ENCODE peak calls at places on chromosomes 4 and X, in eight cellular contexts. One of them, this sample, is unnamed.

GRCh38 chr4:2042207-2042946 is 16.8 kb upstream of the NAT8L start:
- DNase-seq in foreskin fibroblast: no peak
- DNase-seq in dorsolateral prefrontal cortex: no peak
- DNase-seq in AG10803: no peak
- DNase-seq in CD4-positive, alpha-beta T cell: peak
- DNase-seq in mesothelial cell of epicardium: no peak
- DNase-seq in cardiac fibroblast: no peak
- DNase-seq in AG09319: no peak
- DNase-seq in this sample: no peak

GRCh38 chr4:167088115-167088514 is 146.2 kb downstream of the SPOCK3 start:
- DNase-seq in dorsolateral prefrontal cortex: no peak
- DNase-seq in CD4-positive, alpha-beta T cell: no peak
- DNase-seq in mesothelial cell of epicardium: no peak
- DNase-seq in foreskin fibroblast: no peak
- DNase-seq in cardiac fibroblast: no peak
- DNase-seq in AG09319: no peak
- DNase-seq in AG10803: no peak
- DNase-seq in this sample: no peak

GRCh38 chr4:129342820-129343219 is 246.9 kb downstream of the C4orf33 start:
- DNase-seq in dorsolateral prefrontal cortex: no peak
- DNase-seq in mesothelial cell of epicardium: no peak
- DNase-seq in AG09319: peak
- DNase-seq in AG10803: peak
- DNase-seq in CD4-positive, alpha-beta T cell: no peak
- DNase-seq in foreskin fibroblast: peak
- DNase-seq in cardiac fibroblast: peak
- DNase-seq in this sample: no peak

GRCh38 chr4:1055721-1056590 is 44.5 kb downstream of the FGFRL1 start:
- DNase-seq in CD4-positive, alpha-beta T cell: peak
- DNase-seq in cardiac fibroblast: peak
- DNase-seq in dorsolateral prefrontal cortex: peak
- DNase-seq in AG09319: no peak
- DNase-seq in AG10803: peak
- DNase-seq in mesothelial cell of epicardium: no peak
- DNase-seq in foreskin fibroblast: peak
- DNase-seq in this sample: no peak

GRCh38 chrX:75547783-75548182 is 24.9 kb upstream of the ZDHHC15 start:
- DNase-seq in mesothelial cell of epicardium: no peak
- DNase-seq in cardiac fibroblast: no peak
- DNase-seq in CD4-positive, alpha-beta T cell: no peak
- DNase-seq in AG10803: peak
- DNase-seq in AG09319: no peak
- DNase-seq in foreskin fibroblast: no peak
- DNase-seq in dorsolateral prefrontal cortex: peak
- DNase-seq in this sample: no peak

GRCh38 chr4:41070516-41071281 is 143.6 kb downstream of the APBB2 start:
- DNase-seq in cardiac fibroblast: peak
- DNase-seq in dorsolateral prefrontal cortex: no peak
- DNase-seq in CD4-positive, alpha-beta T cell: no peak
- DNase-seq in foreskin fibroblast: no peak
- DNase-seq in AG10803: peak
- DNase-seq in mesothelial cell of epicardium: no peak
- DNase-seq in AG09319: no peak
- DNase-seq in this sample: no peak

GRCh38 chr4:16496501-16496900 is 270.2 kb upstream of the TAPT1 start:
- DNase-seq in mesothelial cell of epicardium: no peak
- DNase-seq in foreskin fibroblast: peak
- DNase-seq in dorsolateral prefrontal cortex: peak
- DNase-seq in AG09319: peak
- DNase-seq in CD4-positive, alpha-beta T cell: no peak
- DNase-seq in cardiac fibroblast: peak
- DNase-seq in AG10803: peak
- DNase-seq in this sample: no peak

GRCh38 chrX:118745570-118745969 is 18.2 kb downstream of the IL13RA1 start:
- DNase-seq in CD4-positive, alpha-beta T cell: no peak
- DNase-seq in mesothelial cell of epicardium: no peak
- DNase-seq in AG09319: no peak
- DNase-seq in AG10803: no peak
- DNase-seq in cardiac fibroblast: peak
- DNase-seq in dorsolateral prefrontal cortex: no peak
- DNase-seq in foreskin fibroblast: peak
- DNase-seq in this sample: no peak

GRCh38 chr4:140556372-140557085 is 12.2 kb downstream of the UCP1 start:
- DNase-seq in cardiac fibroblast: no peak
- DNase-seq in dorsolateral prefrontal cortex: no peak
- DNase-seq in mesothelial cell of epicardium: no peak
- DNase-seq in CD4-positive, alpha-beta T cell: no peak
- DNase-seq in AG10803: no peak
- DNase-seq in foreskin fibroblast: no peak
- DNase-seq in AG09319: no peak
- DNase-seq in this sample: no peak

GRCh38 chr4:75514949-75515612 is 808 bp downstream of the THAP6 start:
- DNase-seq in AG09319: no peak
- DNase-seq in foreskin fibroblast: no peak
- DNase-seq in AG10803: no peak
- DNase-seq in cardiac fibroblast: no peak
- DNase-seq in CD4-positive, alpha-beta T cell: no peak
- DNase-seq in dorsolateral prefrontal cortex: no peak
- DNase-seq in mesothelial cell of epicardium: no peak
- DNase-seq in this sample: no peak

GRCh38 chr4:112860731-112861377 is 188.6 kb upstream of the ANK2 start:
- DNase-seq in CD4-positive, alpha-beta T cell: no peak
- DNase-seq in foreskin fibroblast: no peak
- DNase-seq in dorsolateral prefrontal cortex: no peak
- DNase-seq in AG09319: no peak
- DNase-seq in AG10803: no peak
- DNase-seq in cardiac fibroblast: no peak
- DNase-seq in mesothelial cell of epicardium: no peak
- DNase-seq in this sample: no peak

GRCh38 chr4:153799708-153800074 is 10.8 kb upstream of the SFRP2 start:
- DNase-seq in AG09319: no peak
- DNase-seq in foreskin fibroblast: no peak
- DNase-seq in dorsolateral prefrontal cortex: no peak
- DNase-seq in cardiac fibroblast: no peak
- DNase-seq in AG10803: peak
- DNase-seq in mesothelial cell of epicardium: no peak
- DNase-seq in CD4-positive, alpha-beta T cell: no peak
- DNase-seq in this sample: no peak

GRCh38 chrX:74520291-74520690 is 94.1 kb downstream of the RLIM start:
- DNase-seq in dorsolateral prefrontal cortex: no peak
- DNase-seq in CD4-positive, alpha-beta T cell: no peak
- DNase-seq in mesothelial cell of epicardium: no peak
- DNase-seq in foreskin fibroblast: no peak
- DNase-seq in AG10803: no peak
- DNase-seq in cardiac fibroblast: no peak
- DNase-seq in AG09319: no peak
- DNase-seq in this sample: no peak

GRCh38 chr4:129446074-129446473 is 350.1 kb downstream of the C4orf33 start:
- DNase-seq in AG09319: no peak
- DNase-seq in foreskin fibroblast: no peak
- DNase-seq in cardiac fibroblast: peak
- DNase-seq in CD4-positive, alpha-beta T cell: no peak
- DNase-seq in AG10803: no peak
- DNase-seq in mesothelial cell of epicardium: no peak
- DNase-seq in dorsolateral prefrontal cortex: no peak
- DNase-seq in this sample: no peak

GRCh38 chrX:71871367-71871766 is 39.3 kb upstream of the NHSL2 start:
- DNase-seq in AG09319: no peak
- DNase-seq in foreskin fibroblast: no peak
- DNase-seq in dorsolateral prefrontal cortex: no peak
- DNase-seq in mesothelial cell of epicardium: no peak
- DNase-seq in AG10803: no peak
- DNase-seq in CD4-positive, alpha-beta T cell: no peak
- DNase-seq in cardiac fibroblast: peak
- DNase-seq in this sample: no peak

GRCh38 chr4:40850496-40850895 is 100.7 kb downstream of the NSUN7 start:
- DNase-seq in foreskin fibroblast: no peak
- DNase-seq in AG10803: peak
- DNase-seq in cardiac fibroblast: no peak
- DNase-seq in CD4-positive, alpha-beta T cell: no peak
- DNase-seq in dorsolateral prefrontal cortex: no peak
- DNase-seq in mesothelial cell of epicardium: no peak
- DNase-seq in AG09319: no peak
- DNase-seq in this sample: no peak

GRCh38 chr4:102642571-102643298 is 118.0 kb downstream of the MANBA start:
- DNase-seq in dorsolateral prefrontal cortex: no peak
- DNase-seq in mesothelial cell of epicardium: no peak
- DNase-seq in CD4-positive, alpha-beta T cell: no peak
- DNase-seq in AG09319: no peak
- DNase-seq in AG10803: peak
- DNase-seq in foreskin fibroblast: peak
- DNase-seq in cardiac fibroblast: peak
- DNase-seq in this sample: no peak

GRCh38 chr4:73721419-73721818 is 18.9 kb upstream of the CXCL8 start:
- DNase-seq in CD4-positive, alpha-beta T cell: no peak
- DNase-seq in foreskin fibroblast: peak
- DNase-seq in mesothelial cell of epicardium: no peak
- DNase-seq in cardiac fibroblast: peak
- DNase-seq in AG09319: no peak
- DNase-seq in AG10803: peak
- DNase-seq in dorsolateral prefrontal cortex: no peak
- DNase-seq in this sample: no peak

GRCh38 chr4:8191136-8191747 is 7.8 kb upstream of the SH3TC1 start:
- DNase-seq in CD4-positive, alpha-beta T cell: no peak
- DNase-seq in AG10803: peak
- DNase-seq in dorsolateral prefrontal cortex: peak
- DNase-seq in foreskin fibroblast: no peak
- DNase-seq in mesothelial cell of epicardium: no peak
- DNase-seq in cardiac fibroblast: peak
- DNase-seq in AG09319: no peak
- DNase-seq in this sample: no peak

GRCh38 chr4:165164257-165164656 is 43.1 kb upstream of the KLHL2 start:
- DNase-seq in dorsolateral prefrontal cortex: no peak
- DNase-seq in CD4-positive, alpha-beta T cell: no peak
- DNase-seq in AG09319: no peak
- DNase-seq in AG10803: no peak
- DNase-seq in foreskin fibroblast: no peak
- DNase-seq in cardiac fibroblast: no peak
- DNase-seq in mesothelial cell of epicardium: no peak
- DNase-seq in this sample: no peak

GRCh38 chrX:3425031-3425430 is 78.6 kb upstream of the MXRA5 start:
- DNase-seq in foreskin fibroblast: no peak
- DNase-seq in AG10803: no peak
- DNase-seq in dorsolateral prefrontal cortex: no peak
- DNase-seq in AG09319: no peak
- DNase-seq in cardiac fibroblast: no peak
- DNase-seq in CD4-positive, alpha-beta T cell: no peak
- DNase-seq in mesothelial cell of epicardium: no peak
- DNase-seq in this sample: no peak

GRCh38 chr4:14167876-14168510 is 540.5 kb upstream of the BOD1L1 start:
- DNase-seq in CD4-positive, alpha-beta T cell: no peak
- DNase-seq in foreskin fibroblast: no peak
- DNase-seq in AG09319: no peak
- DNase-seq in mesothelial cell of epicardium: no peak
- DNase-seq in dorsolateral prefrontal cortex: no peak
- DNase-seq in AG10803: no peak
- DNase-seq in cardiac fibroblast: peak
- DNase-seq in this sample: no peak

GRCh38 chr4:185512516-185512915 is 22.8 kb downstream of the PDLIM3 start:
- DNase-seq in mesothelial cell of epicardium: no peak
- DNase-seq in dorsolateral prefrontal cortex: no peak
- DNase-seq in foreskin fibroblast: peak
- DNase-seq in AG09319: no peak
- DNase-seq in AG10803: peak
- DNase-seq in cardiac fibroblast: peak
- DNase-seq in CD4-positive, alpha-beta T cell: no peak
- DNase-seq in this sample: no peak

GRCh38 chr4:52575406-52575805 is 83.7 kb downstream of the USP46 start:
- DNase-seq in foreskin fibroblast: no peak
- DNase-seq in AG10803: no peak
- DNase-seq in AG09319: no peak
- DNase-seq in cardiac fibroblast: no peak
- DNase-seq in mesothelial cell of epicardium: no peak
- DNase-seq in dorsolateral prefrontal cortex: no peak
- DNase-seq in CD4-positive, alpha-beta T cell: no peak
- DNase-seq in this sample: no peak
- TF ChIP-seq CTCF in foreskin fibroblast: no peak
- TF ChIP-seq CTCF in AG10803: no peak
- TF ChIP-seq CTCF in AG09319: no peak
- TF ChIP-seq CTCF in cardiac fibroblast: no peak
- TF ChIP-seq CTCF in mesothelial cell of epicardium: no peak
- TF ChIP-seq CTCF in dorsolateral prefrontal cortex: no peak
- TF ChIP-seq CTCF in CD4-positive, alpha-beta T cell: no peak
- TF ChIP-seq CTCF in this sample: no peak

GRCh38 chrX:143568467-143568866 is 51.2 kb upstream of the SPANXN3 start:
- DNase-seq in mesothelial cell of epicardium: no peak
- DNase-seq in CD4-positive, alpha-beta T cell: no peak
- DNase-seq in AG09319: no peak
- DNase-seq in cardiac fibroblast: no peak
- DNase-seq in dorsolateral prefrontal cortex: no peak
- DNase-seq in AG10803: no peak
- DNase-seq in foreskin fibroblast: no peak
- DNase-seq in this sample: no peak
- TF ChIP-seq CTCF in mesothelial cell of epicardium: no peak
- TF ChIP-seq CTCF in CD4-positive, alpha-beta T cell: no peak
- TF ChIP-seq CTCF in AG09319: no peak
- TF ChIP-seq CTCF in cardiac fibroblast: no peak
- TF ChIP-seq CTCF in dorsolateral prefrontal cortex: no peak
- TF ChIP-seq CTCF in AG10803: no peak
- TF ChIP-seq CTCF in foreskin fibroblast: no peak
- TF ChIP-seq CTCF in this sample: no peak

DNA sequence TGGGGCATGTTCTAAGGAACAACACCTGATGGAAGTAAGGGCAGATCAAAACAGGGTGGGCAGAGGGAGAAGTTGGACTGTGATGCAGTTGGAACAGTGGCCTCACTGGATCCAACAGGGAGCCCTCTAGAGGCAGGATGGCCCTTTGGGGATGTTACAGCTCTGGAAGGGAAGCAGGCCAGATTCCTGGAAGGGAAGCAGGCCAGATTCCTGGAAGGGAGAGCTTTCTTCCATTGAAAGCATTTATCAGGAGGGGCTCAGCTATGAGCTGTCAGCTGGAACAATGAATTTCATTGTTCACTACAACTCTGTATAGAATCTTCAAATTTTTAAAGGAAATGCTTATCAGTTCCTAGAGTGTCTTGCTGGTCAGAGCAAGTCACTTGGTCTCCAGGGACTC is 17.7 kb downstream of the IL15 start:
- DNase-seq in cardiac fibroblast: peak
- DNase-seq in mesothelial cell of epicardium: no peak
- DNase-seq in dorsolateral prefrontal cortex: no peak
- DNase-seq in CD4-positive, alpha-beta T cell: no peak
- DNase-seq in AG09319: no peak
- DNase-seq in AG10803: no peak
- DNase-seq in foreskin fibroblast: no peak
- DNase-seq in this sample: peak
- TF ChIP-seq CTCF in cardiac fibroblast: peak
- TF ChIP-seq CTCF in mesothelial cell of epicardium: no peak
- TF ChIP-seq CTCF in dorsolateral prefrontal cortex: peak
- TF ChIP-seq CTCF in CD4-positive, alpha-beta T cell: no peak
- TF ChIP-seq CTCF in AG09319: peak
- TF ChIP-seq CTCF in AG10803: peak
- TF ChIP-seq CTCF in foreskin fibroblast: peak
- TF ChIP-seq CTCF in this sample: peak

DNA sequence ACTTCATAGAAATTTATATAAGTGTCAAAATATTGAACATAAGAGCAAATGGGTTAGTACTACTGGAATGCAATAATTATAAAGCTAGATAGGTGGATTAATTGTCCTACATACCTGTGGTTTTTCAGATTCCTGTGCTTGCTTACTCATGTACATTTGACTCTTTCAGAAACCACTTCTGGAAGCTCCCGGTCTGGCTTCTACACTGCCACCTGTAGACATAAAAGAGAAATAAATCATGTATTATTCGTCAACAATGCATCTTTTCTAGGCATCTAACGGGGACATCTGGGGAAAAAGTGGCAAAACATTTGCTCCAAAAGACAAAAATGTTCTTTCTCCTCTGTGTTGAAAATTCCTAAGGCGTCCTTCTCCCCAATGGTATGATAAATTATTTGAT is 648.6 kb upstream of the DIPK2B start:
- DNase-seq in dorsolateral prefrontal cortex: no peak
- DNase-seq in CD4-positive, alpha-beta T cell: no peak
- DNase-seq in cardiac fibroblast: peak
- DNase-seq in mesothelial cell of epicardium: no peak
- DNase-seq in AG09319: peak
- DNase-seq in AG10803: peak
- DNase-seq in foreskin fibroblast: peak
- DNase-seq in this sample: no peak
- TF ChIP-seq CTCF in dorsolateral prefrontal cortex: peak
- TF ChIP-seq CTCF in CD4-positive, alpha-beta T cell: peak
- TF ChIP-seq CTCF in cardiac fibroblast: peak
- TF ChIP-seq CTCF in mesothelial cell of epicardium: no peak
- TF ChIP-seq CTCF in AG09319: peak
- TF ChIP-seq CTCF in AG10803: peak
- TF ChIP-seq CTCF in foreskin fibroblast: peak
- TF ChIP-seq CTCF in this sample: no peak